ENCODE peak calls at places on chromosomes 11 and 22, in four cellular contexts. T is mesenchymal stem cell, H is psoas muscle, A is stomach. C is an unnamed sample. For H3K4me1 and H3K9me3, the result is how much of the 10 kb centered on the place peaks cover.

GRCh38 chr11:68998390-68998911 is 14.6 kb downstream of the MRGPRF start:
- DNase-seq in T (peak), H (peak), A (no peak), C (no peak)

GRCh38 chr11:64286801-64287159 is 1.1 kb downstream of the GPR137 start:
- DNase-seq in H (no peak), A (no peak), T (no peak), C (no peak)

GRCh38 chr11:9004310-9004945 is 627 bp upstream of the NRIP3 start:
- DNase-seq in T (no peak), A (no peak), H (no peak), C (peak)

GRCh38 chr22:30186048-30186447 is 60.5 kb downstream of the LIF start:
- DNase-seq in A (no peak), T (no peak), H (no peak), C (no peak)

GRCh38 chr22:46262449-46263207 is 515 bp downstream of the PKDREJ start:
- DNase-seq in T (peak), A (peak), H (peak), C (peak)

GRCh38 chr22:30867746-30868662 is 100.6 kb downstream of the MORC2 start:
- DNase-seq in H (peak), T (no peak), A (no peak), C (no peak)

GRCh38 chr11:113967361-113967760 is 7.5 kb upstream of the HTR3A start:
- DNase-seq in A (no peak), H (no peak), T (no peak), C (no peak)

GRCh38 chr11:9716275-9717039 is 52.6 kb downstream of the SWAP70 start:
- DNase-seq in A (no peak), H (no peak), T (peak), C (peak)

GRCh38 chr22:38706101-38706884 is 549 bp downstream of the GTPBP1 start:
- DNase-seq in T (peak), A (peak), H (peak), C (peak)

GRCh38 chr22:47154621-47155081 is 392.2 kb downstream of the TBC1D22A start:
- DNase-seq in A (peak), H (peak), T (no peak), C (peak)

GRCh38 chr11:118621071-118621815 is 13.8 kb downstream of the PHLDB1 start:
- DNase-seq in A (peak), T (peak), H (peak), C (peak)

GRCh38 chr11:121473064-121473777 is 20.5 kb upstream of the SORL1-AS1 start:
- DNase-seq in A (no peak), H (no peak), T (no peak), C (peak)

GRCh38 chr11:79396674-79397073 is 44.2 kb downstream of the TENM4 start:
- DNase-seq in A (no peak), H (no peak), T (no peak), C (no peak)

GRCh38 chr11:70660059-70660888 is 261.9 kb downstream of the CTTN start:
- DNase-seq in A (no peak), H (no peak), T (no peak), C (no peak)

GRCh38 chr22:35540600-35541253 is at the start of gene RASD2:
- DNase-seq in T (peak), H (peak), A (no peak), C (peak)

GRCh38 chr11:118209037-118209436 is 15.8 kb downstream of the JAML start:
- DNase-seq in H (no peak), T (no peak), A (no peak), C (no peak)

GRCh38 chr22:50046019-50046415 is 12.1 kb downstream of the TTLL8 start:
- DNase-seq in A (no peak), H (no peak), T (no peak), C (no peak)

GRCh38 chr22:30054764-30055069 is 25.5 kb upstream of the HORMAD2 start:
- DNase-seq in A (peak), T (no peak), H (no peak), C (no peak)

GRCh38 chr11:17599460-17599925 is 52.4 kb downstream of the OTOG start:
- DNase-seq in T (no peak), A (peak), H (no peak), C (no peak)

GRCh38 chr11:65662802-65663633 is at the start of gene RELA:
- DNase-seq in A (peak), T (peak), H (peak), C (peak)

GRCh38 chr11:11555228-11555627 is 66.6 kb downstream of the GALNT18 start:
- DNase-seq in H (peak), A (peak), T (no peak), C (no peak)

GRCh38 chr11:103923473-103923931 is 112.9 kb upstream of the DDI1 start:
- DNase-seq in A (no peak), H (no peak), T (no peak), C (no peak)

GRCh38 chr11:130427581-130428211 is 713 bp downstream of the ADAMTS8 start:
- DNase-seq in A (no peak), T (no peak), H (peak), C (peak)

GRCh38 chr11:2574553-2575535 is 125.0 kb downstream of the KCNQ1OT1 start:
- DNase-seq in H (peak), T (no peak), A (peak), C (no peak)

GRCh38 chr11:35323076-35323868 is 96.1 kb downstream of the SLC1A2 start:
- DNase-seq in H (no peak), A (no peak), T (no peak), C (peak)

GRCh38 chr11:116175707-116176106 is 597.1 kb downstream of the BUD13 start:
- DNase-seq in H (no peak), A (no peak), T (no peak), C (no peak)

GRCh38 chr11:83192846-83193245 is 666 bp upstream of the ANKRD42 start:
- DNase-seq in A (no peak), T (no peak), H (no peak), C (peak)

GRCh38 chr11:110710520-110711381 is 1.5 kb downstream of the ARHGAP20 start:
- DNase-seq in T (peak), A (peak), H (peak), C (peak)

GRCh38 chr22:28142361-28142801 is 223.3 kb upstream of the PITPNB start:
- DNase-seq in A (no peak), H (no peak), T (peak), C (peak)

GRCh38 chr11:19349340-19350025 is 108.7 kb upstream of the E2F8 start:
- DNase-seq in A (no peak), T (no peak), H (no peak), C (no peak)

GRCh38 chr11:66886671-66887221 is 29.9 kb downstream of the LRFN4 start:
- DNase-seq in T (no peak), H (peak), A (peak), C (no peak)
- H3K4me1 ChIP-seq in T (under half), H (under half), A (under half), C (under half)

DNA sequence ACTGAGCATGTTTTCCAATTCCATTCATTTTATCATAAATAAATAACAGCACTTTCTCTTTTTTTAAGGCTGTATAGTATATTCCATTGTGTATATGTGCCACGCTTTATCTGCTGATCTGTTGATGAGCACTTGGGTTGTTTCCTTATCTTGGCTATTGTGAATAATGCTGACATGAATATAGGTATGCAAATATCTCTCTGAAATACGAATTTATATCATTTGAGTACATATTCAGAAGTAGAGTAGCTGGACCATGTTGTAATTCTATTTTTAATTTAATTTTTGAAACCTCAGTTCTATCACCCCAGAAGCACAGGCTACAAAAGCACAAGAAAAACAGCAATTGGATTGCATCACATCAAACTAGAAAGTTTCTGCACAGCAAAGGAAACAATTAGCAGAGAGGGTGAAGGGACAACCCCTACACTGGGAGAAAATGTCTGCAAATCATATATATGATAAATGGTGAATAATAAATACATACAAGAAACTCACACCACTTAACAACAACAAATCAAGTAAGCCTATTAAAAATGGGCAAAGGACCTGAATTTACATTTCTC is 43.4 kb downstream of the XKR3 start:
- DNase-seq in H (no peak), T (no peak), A (no peak), C (no peak)
- H3K9me3 ChIP-seq in H (under half), T (under half), A (under half), C (under half)

GRCh38 chr22:26285632-26286031 is 116.4 kb downstream of the SEZ6L start:
- DNase-seq in T (no peak), A (no peak), H (no peak), C (no peak)
- H3K4me1 ChIP-seq in T (under half), A (under half), H (under half), C (under half)

GRCh38 chr11:74951241-74951640 is 2.2 kb downstream of the SPCS2 start:
- DNase-seq in A (no peak), T (no peak), H (no peak), C (no peak)

GRCh38 chr11:74948898-74949747 is at the start of the genes SPCS2 and XRRA1:
- DNase-seq in H (peak), T (peak), A (peak), C (peak)

GRCh38 chr11:74949748-74950127 is 672 bp downstream of the SPCS2 start:
- DNase-seq in T (peak), H (no peak), A (no peak), C (peak)

GRCh38 chr11:74948546-74948897 is 369 bp downstream of the XRRA1 start:
- DNase-seq in H (no peak), A (no peak), T (no peak), C (peak)

DNA sequence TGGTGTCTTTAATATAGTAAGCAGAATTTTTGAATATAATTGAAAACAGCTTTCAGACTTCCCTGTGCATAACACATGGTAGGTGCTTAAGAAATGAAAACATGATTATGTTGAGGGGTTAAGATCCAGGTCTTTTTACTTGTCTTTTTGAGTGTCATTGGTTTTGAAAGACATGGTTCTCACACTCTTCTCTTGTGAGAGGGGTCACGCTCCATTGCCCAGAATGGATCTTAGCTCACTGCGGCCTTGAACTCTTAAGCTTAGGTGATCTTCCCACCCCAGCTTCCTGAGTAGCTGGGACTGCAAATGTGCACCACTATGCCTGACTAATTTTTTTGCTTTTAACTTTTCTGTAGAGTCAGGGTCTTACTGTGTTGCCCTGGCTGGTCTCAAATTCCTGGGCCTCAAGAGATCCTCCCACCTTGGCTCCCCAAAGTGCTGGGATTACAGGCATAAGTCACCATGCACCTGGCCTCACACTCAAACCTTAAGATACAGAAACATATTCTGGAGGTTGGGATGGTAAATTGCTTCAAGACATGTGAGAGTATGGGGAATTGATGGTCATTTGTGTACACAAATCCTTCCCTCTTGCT is 1.4 kb downstream of the SPCS2 start:
- DNase-seq in A (no peak), T (no peak), H (no peak), C (peak)
- H3K9me3 ChIP-seq in A (under half), T (under half), H (under half), C (under half)

C was measured in adipocyte.